ENCODE peak calls at places on chromosomes 6 and 20, in eight cellular contexts. B is left lung, U is mucosa of descending colon, S is cardiac muscle cell, J is brain microvascular endothelial cell, C is OCI-LY7, P is astrocyte of the spinal cord, E is right atrium auricular region. T is an unnamed sample.

GRCh38 chr6:168222261-168222660 is 97.3 kb downstream of the DACT2 start:
- DNase-seq in B (no peak), U (no peak), S (no peak), J (no peak), C (no peak), P (no peak), E (no peak), T (no peak)

GRCh38 chr6:156718647-156719394 is 58.4 kb upstream of the ARID1B start:
- DNase-seq in B (no peak), U (no peak), S (no peak), J (peak; percentile 91), C (no peak), P (peak; percentile 49), E (peak; percentile 62), T (peak; percentile 76)

GRCh38 chr6:131073577-131073976 is 10.5 kb upstream of the EPB41L2 start:
- DNase-seq in B (no peak), U (no peak), S (no peak), J (no peak), C (no peak), P (no peak), E (no peak), T (no peak)

GRCh38 chr6:150514806-150515362 is 84.8 kb upstream of the PLEKHG1 start:
- DNase-seq in B (no peak), U (no peak), S (no peak), J (no peak), C (no peak), P (no peak), E (no peak), T (no peak)

GRCh38 chr20:57109151-57109953 is 157.1 kb downstream of the BMP7 start:
- DNase-seq in B (no peak), U (no peak), S (no peak), J (no peak), C (no peak), P (no peak), E (no peak), T (no peak)

GRCh38 chr20:53751394-53752368 is 158.0 kb upstream of the ZNF217 start:
- DNase-seq in B (no peak), U (no peak), S (peak; percentile 2), J (no peak), C (peak; percentile 86), P (no peak), E (no peak), T (no peak)

GRCh38 chr6:135474362-135474761 is 23.2 kb downstream of the AHI1 start:
- DNase-seq in B (no peak), U (no peak), S (no peak), J (no peak), C (no peak), P (no peak), E (no peak), T (no peak)

GRCh38 chr6:158803733-158804143 is 15.4 kb downstream of the EZR start:
- DNase-seq in B (no peak), U (no peak), S (no peak), J (peak; percentile 38), C (peak; percentile 87), P (peak; percentile 49), E (no peak), T (no peak)

GRCh38 chr6:102525336-102525735 is 1131.8 kb downstream of the GRIK2 start:
- DNase-seq in B (no peak), U (no peak), S (no peak), J (no peak), C (no peak), P (no peak), E (no peak), T (no peak)

GRCh38 chr6:87481936-87482335 is 9.2 kb downstream of the SLC35A1 start:
- DNase-seq in B (no peak), U (no peak), S (no peak), J (no peak), C (no peak), P (no peak), E (no peak), T (no peak)

GRCh38 chr6:16730720-16731502 is 30.3 kb downstream of the ATXN1 start:
- DNase-seq in B (no peak), U (no peak), S (peak; percentile 11), J (no peak), C (no peak), P (no peak), E (no peak), T (no peak)

GRCh38 chr20:48718914-48719578 is 108.8 kb downstream of the PREX1 start:
- DNase-seq in B (peak; percentile 25), U (peak; percentile 75), S (no peak), J (no peak), C (peak; percentile 51), P (no peak), E (no peak), T (no peak)

GRCh38 chr6:56226946-56227879 is 20.2 kb downstream of the COL21A1 start:
- DNase-seq in B (no peak), U (no peak), S (no peak), J (peak; percentile 39), C (no peak), P (peak; percentile 77), E (no peak), T (peak; percentile 80)

GRCh38 chr6:103367212-103367611 is 1492.5 kb downstream of the HACE1 start:
- DNase-seq in B (no peak), U (no peak), S (no peak), J (no peak), C (no peak), P (no peak), E (no peak), T (no peak)

GRCh38 chr6:131353106-131353505 is 217.8 kb downstream of the AKAP7 start:
- DNase-seq in B (no peak), U (no peak), S (no peak), J (no peak), C (no peak), P (no peak), E (no peak), T (no peak)

GRCh38 chr20:6700563-6701328 is 66.7 kb upstream of the BMP2 start:
- DNase-seq in B (peak; percentile 69), U (peak; percentile 49), S (no peak), J (no peak), C (no peak), P (no peak), E (no peak), T (no peak)

GRCh38 chr6:36075656-36076055 is 48.0 kb downstream of the MAPK14 start:
- DNase-seq in B (no peak), U (no peak), S (no peak), J (no peak), C (peak; percentile 43), P (no peak), E (no peak), T (no peak)

GRCh38 chr20:33765592-33765991 is 33.8 kb downstream of the ZNF341 start:
- DNase-seq in B (no peak), U (no peak), S (no peak), J (no peak), C (no peak), P (no peak), E (no peak), T (no peak)

GRCh38 chr20:21548390-21549035 is 34.6 kb upstream of the NKX2-2 start:
- DNase-seq in B (no peak), U (no peak), S (no peak), J (no peak), C (peak; percentile 82), P (no peak), E (no peak), T (no peak)

GRCh38 chr6:137339929-137340559 is 120.9 kb upstream of the IFNGR1 start:
- DNase-seq in B (no peak), U (no peak), S (no peak), J (no peak), C (no peak), P (no peak), E (no peak), T (no peak)

GRCh38 chr6:137341721-137342195 is 122.6 kb upstream of the IFNGR1 start:
- DNase-seq in B (no peak), U (peak; percentile 61), S (no peak), J (no peak), C (peak; percentile 47), P (no peak), E (no peak), T (peak; percentile 66)

GRCh38 chr6:137342607-137343186 is 123.5 kb upstream of the IFNGR1 start:
- DNase-seq in B (no peak), U (no peak), S (peak; percentile 7), J (no peak), C (no peak), P (no peak), E (no peak), T (no peak)
- H3K4me3 ChIP-seq in B (no peak overlapping the region), U (no peak overlapping the region), S (no peak overlapping the region), J (peak overlapping the region; percentile 30), C (peak overlapping the region; percentile 56), P (peak overlapping the region; percentile 9), E (no peak overlapping the region), T (no peak overlapping the region)

GRCh38 chr6:65259080-65259479 is 447.9 kb downstream of the EYS start:
- DNase-seq in B (no peak), U (no peak), S (no peak), J (no peak), C (no peak), P (peak; percentile 69), E (no peak), T (no peak)
- TF ChIP-seq CTCF in B (no peak), U (no peak), S (peak; percentile 10), J (peak; percentile 48), C (no peak), P (peak; percentile 43), E (no peak), T (no peak)

GRCh38 chr20:62695448-62696414 is 12.9 kb upstream of the NTSR1 start:
- DNase-seq in B (no peak), U (no peak), S (no peak), J (no peak), C (no peak), P (no peak), E (no peak), T (no peak)
- H3K4me3 ChIP-seq in B (no peak overlapping the region), U (no peak overlapping the region), S (no peak overlapping the region), J (no peak overlapping the region), C (no peak overlapping the region), P (no peak overlapping the region), E (no peak overlapping the region), T (no peak overlapping the region)

DNA sequence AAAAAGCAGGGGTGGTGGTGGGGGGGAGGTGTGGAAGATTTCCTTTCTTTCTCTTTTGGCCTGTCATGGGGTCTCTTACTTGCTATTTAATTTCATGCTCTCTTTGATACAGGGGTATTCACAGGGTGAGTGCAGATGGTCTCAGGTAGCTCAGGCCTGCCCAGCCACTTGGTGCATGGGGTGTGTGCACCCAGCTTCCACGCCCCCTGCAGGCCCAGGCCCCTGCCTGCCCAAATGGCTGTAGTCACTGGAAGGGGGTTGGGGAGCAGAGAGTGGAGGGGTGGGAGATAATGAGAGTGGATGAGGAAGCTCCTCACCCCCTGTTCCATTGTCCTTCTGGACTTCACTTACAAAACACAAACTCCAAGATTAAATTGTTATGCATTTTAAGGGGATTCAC is 133.6 kb upstream of the SGK1 start:
- DNase-seq in B (no peak), U (no peak), S (no peak), J (no peak), C (peak; percentile 11), P (no peak), E (no peak), T (no peak)
- TF ChIP-seq CTCF in B (no peak), U (no peak), S (no peak), J (no peak), C (peak; percentile 62), P (no peak), E (no peak), T (no peak)

DNA sequence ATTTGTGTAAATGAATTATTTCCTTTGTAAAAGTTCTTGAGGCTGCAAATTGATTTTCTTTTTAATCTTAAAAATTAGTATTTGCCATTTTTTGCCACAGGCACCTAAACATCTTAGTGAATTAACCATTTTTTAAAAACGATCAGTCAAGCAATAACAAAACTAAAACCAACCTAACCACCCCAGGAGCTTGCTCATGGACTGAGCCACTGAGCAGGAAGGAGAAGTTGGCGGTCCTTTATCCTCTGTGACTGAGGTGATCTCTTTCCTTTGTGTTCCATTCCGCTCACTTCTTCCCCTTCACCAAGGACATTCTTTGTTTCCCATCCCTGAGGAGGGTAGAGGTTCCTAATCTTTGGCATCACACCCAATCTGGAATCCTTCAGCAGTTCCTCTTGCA is 30.4 kb downstream of the RPRD1B start:
- DNase-seq in B (no peak), U (no peak), S (no peak), J (no peak), C (no peak), P (no peak), E (no peak), T (no peak)
- H3K4me3 ChIP-seq in B (no peak overlapping the region), U (no peak overlapping the region), S (no peak overlapping the region), J (no peak overlapping the region), C (no peak overlapping the region), P (no peak overlapping the region), E (no peak overlapping the region), T (no peak overlapping the region)

T was measured in AG09309.